ENCODE peak calls at places on chromosomes 12 and 14, in nine cellular contexts. V, J, T, K, M, F, Q, Z and I are unnamed samples.
A peak's percentile ranks its signal among the peaks of the same experiment; 100 is the strongest.

GRCh38 chr12:92144631-92145480 is 790 bp downstream of the BTG1 start:
- DNase-seq in Z (peak; percentile 52), J (peak; percentile 25), V (peak; percentile 82), T (peak; percentile 74), M (peak; percentile 52), K (peak; percentile 53), Q (peak; percentile 52), F (peak; percentile 63), I (no peak)

GRCh38 chr12:62006076-62006732 is 254.0 kb upstream of the USP15 start:
- DNase-seq in M (peak; percentile 45), Q (peak; percentile 36), T (no peak), F (peak; percentile 2), J (no peak), V (no peak), Z (no peak), K (peak; percentile 21), I (no peak)

GRCh38 chr14:99052467-99052866 is 219.5 kb downstream of the BCL11B start:
- DNase-seq in V (no peak), F (no peak), K (no peak), Z (no peak), M (no peak), J (no peak), T (no peak), Q (no peak), I (no peak)

GRCh38 chr14:74574092-74574438 is 38.0 kb downstream of the LTBP2 start:
- DNase-seq in V (no peak), Z (no peak), T (no peak), M (no peak), J (no peak), K (no peak), Q (no peak), F (peak; percentile 81), I (no peak)

GRCh38 chr14:101110729-101111619 is 207.5 kb upstream of the RTL1 start:
- DNase-seq in V (no peak), M (no peak), Z (no peak), Q (no peak), J (no peak), T (peak; percentile 11), F (no peak), K (no peak), I (no peak)

GRCh38 chr14:63478024-63478423 is 65.2 kb downstream of the PPP2R5E start:
- DNase-seq in V (no peak), F (no peak), T (no peak), J (no peak), M (no peak), K (no peak), Z (no peak), Q (no peak), I (no peak)

GRCh38 chr12:116881867-116882507 is 746 bp upstream of the HRK start:
- DNase-seq in M (no peak), Z (no peak), T (no peak), K (no peak), V (no peak), F (no peak), Q (no peak), J (no peak), I (no peak)

GRCh38 chr12:116495260-116495659 is 63.9 kb upstream of the MAP1LC3B2 start:
- DNase-seq in T (peak; percentile 34), V (peak; percentile 73), F (peak; percentile 66), Z (no peak), Q (peak; percentile 55), K (no peak), J (no peak), M (no peak), I (no peak)

DNA sequence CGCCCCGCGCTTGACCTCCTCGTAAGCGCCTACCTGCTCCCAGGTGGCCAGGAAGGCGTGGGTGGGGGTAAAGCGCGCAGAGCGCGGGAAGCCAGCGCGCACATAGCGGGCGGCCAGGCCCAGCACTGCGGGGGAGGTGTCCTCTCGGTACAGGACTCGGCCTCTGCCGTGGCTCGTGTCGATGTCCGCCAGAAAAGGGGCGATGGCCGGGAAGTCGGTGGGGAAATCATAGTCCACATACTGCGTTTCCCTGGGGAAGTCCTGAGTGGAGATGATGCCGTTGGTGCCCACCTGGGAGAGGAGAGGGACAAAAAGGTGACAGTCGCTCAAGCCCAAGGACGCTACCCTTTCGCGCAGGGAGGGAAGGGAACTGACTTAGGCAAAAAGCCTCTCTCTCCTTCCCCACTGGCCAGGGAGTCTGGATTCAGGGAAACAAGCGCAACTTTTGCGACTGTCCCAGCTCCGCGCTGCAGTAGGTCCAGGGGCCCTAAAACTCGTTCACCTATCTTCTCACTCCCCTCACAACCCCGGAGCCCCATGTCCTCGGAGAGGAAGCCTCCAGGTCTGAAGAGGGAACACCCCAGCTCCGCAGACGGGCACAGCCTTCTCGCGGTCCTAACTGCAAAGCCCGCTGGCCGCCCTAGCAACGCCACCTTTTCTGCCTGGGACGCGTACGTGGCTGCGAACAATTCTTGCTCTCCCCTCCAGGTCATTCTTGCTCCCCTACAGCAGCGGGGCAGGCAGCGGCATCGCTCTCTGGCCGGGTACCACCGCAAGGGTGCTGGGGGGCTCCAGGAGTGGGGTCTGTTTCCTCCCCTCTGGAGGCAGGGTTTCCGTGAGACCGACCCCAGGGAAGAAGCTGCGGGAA is 752 bp downstream of the NID2 start:
- DNase-seq in F (peak; percentile 37), V (peak; percentile 53), M (peak; percentile 57), Q (peak; percentile 51), Z (peak; percentile 58), T (no peak), J (no peak), K (peak; percentile 50), I (no peak)
- H3K27me3 ChIP-seq in F (no peaks in the 10 kb centered on the region), V (no peaks in the 10 kb centered on the region), M (no peaks in the 10 kb centered on the region), Q (no peaks in the 10 kb centered on the region), Z (no peaks in the 10 kb centered on the region), T (peaks cover 64% of the 10 kb centered on the region), J (peaks cover 50% of the 10 kb centered on the region), K (peaks cover 5% of the 10 kb centered on the region), I (peaks cover 15% of the 10 kb centered on the region)

GRCh38 chr14:105899657-105900397 is 373.4 kb downstream of the TMEM121 start:
- DNase-seq in Q (no peak), T (no peak), F (no peak), Z (no peak), V (peak; percentile 31), M (no peak), J (no peak), K (no peak), I (no peak)

GRCh38 chr14:105897725-105898113 is 371.3 kb downstream of the TMEM121 start:
- DNase-seq in F (no peak), Z (no peak), M (no peak), Q (no peak), T (no peak), V (peak; percentile 26), K (no peak), J (no peak), I (no peak)

GRCh38 chr14:105899071-105899641 is 372.8 kb downstream of the TMEM121 start:
- DNase-seq in F (no peak), Q (no peak), K (no peak), M (no peak), J (no peak), V (peak; percentile 25), Z (no peak), T (no peak), I (no peak)

GRCh38 chr14:105900398-105901160 is 374.2 kb downstream of the TMEM121 start:
- DNase-seq in V (peak; percentile 36), T (no peak), J (no peak), Z (no peak), F (no peak), Q (no peak), K (no peak), M (no peak), I (no peak)

DNA sequence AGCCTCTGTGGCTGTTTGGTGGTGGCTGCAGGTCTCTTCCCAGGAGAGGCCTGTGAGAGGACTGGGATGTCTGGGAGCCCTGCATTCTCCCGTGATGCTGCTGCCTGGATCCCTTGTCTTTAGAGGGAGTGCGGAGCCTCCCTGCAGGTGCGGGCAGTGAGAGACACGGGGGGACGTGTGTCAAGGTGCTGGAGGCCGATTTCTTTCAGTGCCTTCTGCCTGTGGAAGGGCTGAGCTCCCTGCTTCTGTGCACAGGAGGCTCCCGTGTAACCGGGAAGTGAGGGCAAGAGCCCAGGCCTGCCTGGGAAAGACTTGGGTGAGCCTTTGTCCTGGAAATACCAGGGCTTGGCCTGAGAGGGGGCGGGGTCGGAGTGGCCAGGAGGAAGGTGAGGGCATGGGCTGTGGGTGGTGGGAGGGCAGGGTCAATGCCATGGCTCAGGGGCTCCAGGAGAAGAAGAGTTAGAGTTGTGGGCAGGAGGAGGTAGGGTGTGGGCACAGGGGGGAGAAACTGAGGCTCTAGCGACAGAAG is 372.2 kb downstream of the TMEM121 start:
- DNase-seq in T (no peak), K (no peak), Q (no peak), F (no peak), J (no peak), M (no peak), Z (no peak), V (peak; percentile 15), I (no peak)
- H3K9me3 ChIP-seq in T (no peaks in the 10 kb centered on the region), K (no peaks in the 10 kb centered on the region), Q (peaks cover 47% of the 10 kb centered on the region), F (peaks cover 10% of the 10 kb centered on the region), J (no peaks in the 10 kb centered on the region), M (no peaks in the 10 kb centered on the region), Z (no peaks in the 10 kb centered on the region), V (no peaks in the 10 kb centered on the region), I (peaks cover 27% of the 10 kb centered on the region)

DNA sequence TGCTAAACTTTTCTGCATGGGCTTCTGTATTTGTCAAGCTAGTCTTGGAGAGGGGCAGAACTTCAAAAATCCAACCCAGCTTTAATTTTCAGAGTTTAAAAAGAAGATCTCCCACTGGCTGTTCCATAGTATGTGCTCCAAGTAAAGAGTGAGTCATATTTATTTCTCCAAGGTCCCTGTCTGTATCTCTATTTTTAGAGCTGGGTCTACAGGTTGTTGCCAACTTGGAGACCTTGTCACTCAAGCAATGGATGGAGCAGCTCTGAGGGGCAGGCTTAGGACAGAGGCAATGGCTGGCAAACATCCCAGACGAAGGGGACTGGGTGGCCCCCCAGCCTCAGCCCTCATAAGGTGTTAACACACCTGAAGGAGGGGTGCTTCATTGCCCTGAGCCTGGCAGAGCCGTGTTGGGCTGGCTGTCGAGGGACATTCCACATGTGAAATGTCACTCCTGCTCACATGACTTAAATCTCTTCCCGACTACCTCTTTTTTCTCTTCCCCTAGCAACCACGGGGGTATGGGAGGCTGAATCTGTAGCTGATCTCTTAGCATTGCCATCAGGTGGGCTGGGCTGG is 103.1 kb downstream of the SMOC1 start:
- DNase-seq in Z (no peak), F (no peak), K (peak; percentile 30), M (no peak), J (no peak), T (no peak), Q (no peak), V (no peak), I (no peak)
- H3K27me3 ChIP-seq in Z (peaks cover 22% of the 10 kb centered on the region), F (no peaks in the 10 kb centered on the region), K (no peaks in the 10 kb centered on the region), M (no peaks in the 10 kb centered on the region), J (peaks cover 8% of the 10 kb centered on the region), T (peaks cover 6% of the 10 kb centered on the region), Q (no peaks in the 10 kb centered on the region), V (no peaks in the 10 kb centered on the region), I (no peaks in the 10 kb centered on the region)

GRCh38 chr14:106820119-106820518 is 1293.7 kb downstream of the TMEM121 start:
- DNase-seq in K (no peak), F (no peak), Z (no peak), T (no peak), V (no peak), M (no peak), Q (no peak), J (no peak), I (no peak)

GRCh38 chr14:106826833-106827369 is 1300.5 kb downstream of the TMEM121 start:
- DNase-seq in J (no peak), T (no peak), F (no peak), Q (no peak), V (no peak), M (no peak), K (no peak), Z (no peak), I (no peak)

GRCh38 chr14:106821119-106821518 is 1294.7 kb downstream of the TMEM121 start:
- DNase-seq in Z (no peak), J (no peak), T (no peak), Q (no peak), F (no peak), V (no peak), M (no peak), K (no peak), I (no peak)

GRCh38 chr14:106822905-106823304 is 1296.5 kb downstream of the TMEM121 start:
- DNase-seq in K (no peak), Z (no peak), T (no peak), M (no peak), J (no peak), F (no peak), Q (no peak), V (no peak), I (no peak)

DNA sequence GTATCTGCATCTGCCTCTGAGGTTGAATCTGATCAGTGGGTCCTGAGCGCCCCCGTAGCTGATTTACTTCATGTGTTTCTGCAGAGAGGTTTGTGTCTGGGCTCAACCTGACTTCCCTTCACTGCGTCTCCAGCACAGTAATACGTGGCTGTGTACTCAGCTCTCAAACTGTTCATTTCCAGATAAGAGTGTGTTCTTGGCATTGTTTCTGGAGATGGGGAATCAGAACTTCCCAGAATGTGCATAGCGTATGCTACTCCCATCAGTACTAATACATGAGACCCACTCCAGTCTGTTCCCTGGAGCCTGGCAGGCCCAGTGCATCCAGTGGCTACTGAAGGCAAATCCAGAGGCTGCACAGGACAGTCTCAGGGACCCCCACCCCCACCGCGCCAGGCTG is 1297.2 kb downstream of the TMEM121 start:
- DNase-seq in Q (no peak), Z (no peak), V (no peak), K (no peak), J (no peak), F (no peak), T (no peak), M (no peak), I (no peak)
- H3K9me3 ChIP-seq in Q (peaks cover 15% of the 10 kb centered on the region), Z (no peaks in the 10 kb centered on the region), V (no peaks in the 10 kb centered on the region), K (no peaks in the 10 kb centered on the region), J (no peaks in the 10 kb centered on the region), F (peaks cover 2% of the 10 kb centered on the region), T (no peaks in the 10 kb centered on the region), M (no peaks in the 10 kb centered on the region), I (peaks cover 20% of the 10 kb centered on the region)